ENCODE peak calls at places on chromosomes 7 and 10, in eight cellular contexts. One of them, this sample, is unnamed.

GRCh38 chr7:81075150-81075549 is 156.3 kb upstream of the SEMA3C start:
- DNase-seq in LNCaP clone FGC: no peak
- DNase-seq in left ventricle myocardium inferior: no peak
- DNase-seq in cardiac muscle cell: no peak
- DNase-seq in heart right ventricle: no peak
- DNase-seq in MM.1S: no peak
- DNase-seq in CD4-positive, alpha-beta memory T cell: no peak
- DNase-seq in fibroblast of lung: peak
- DNase-seq in this sample: no peak

GRCh38 chr7:497946-498655 is 21.5 kb downstream of the PDGFA start:
- DNase-seq in LNCaP clone FGC: no peak
- DNase-seq in left ventricle myocardium inferior: peak
- DNase-seq in cardiac muscle cell: no peak
- DNase-seq in heart right ventricle: peak
- DNase-seq in MM.1S: no peak
- DNase-seq in CD4-positive, alpha-beta memory T cell: no peak
- DNase-seq in fibroblast of lung: no peak
- DNase-seq in this sample: no peak

GRCh38 chr7:34939175-34939574 is 98.1 kb downstream of the DPY19L1 start:
- DNase-seq in LNCaP clone FGC: no peak
- DNase-seq in left ventricle myocardium inferior: no peak
- DNase-seq in cardiac muscle cell: peak
- DNase-seq in heart right ventricle: no peak
- DNase-seq in MM.1S: no peak
- DNase-seq in CD4-positive, alpha-beta memory T cell: no peak
- DNase-seq in fibroblast of lung: peak
- DNase-seq in this sample: no peak

GRCh38 chr7:84058311-84059076 is 136.1 kb downstream of the SEMA3A start:
- DNase-seq in LNCaP clone FGC: no peak
- DNase-seq in left ventricle myocardium inferior: no peak
- DNase-seq in cardiac muscle cell: no peak
- DNase-seq in heart right ventricle: no peak
- DNase-seq in MM.1S: peak
- DNase-seq in CD4-positive, alpha-beta memory T cell: no peak
- DNase-seq in fibroblast of lung: peak
- DNase-seq in this sample: no peak

GRCh38 chr7:44383566-44383965 is 58.2 kb upstream of the CAMK2B start:
- DNase-seq in LNCaP clone FGC: no peak
- DNase-seq in left ventricle myocardium inferior: no peak
- DNase-seq in cardiac muscle cell: peak
- DNase-seq in heart right ventricle: no peak
- DNase-seq in MM.1S: no peak
- DNase-seq in CD4-positive, alpha-beta memory T cell: no peak
- DNase-seq in fibroblast of lung: peak
- DNase-seq in this sample: no peak

GRCh38 chr10:374354-374753 is 239.1 kb downstream of the ZMYND11 start:
- DNase-seq in LNCaP clone FGC: no peak
- DNase-seq in left ventricle myocardium inferior: no peak
- DNase-seq in cardiac muscle cell: no peak
- DNase-seq in heart right ventricle: no peak
- DNase-seq in MM.1S: no peak
- DNase-seq in CD4-positive, alpha-beta memory T cell: no peak
- DNase-seq in fibroblast of lung: no peak
- DNase-seq in this sample: no peak

GRCh38 chr10:14810969-14811953 is 26.6 kb downstream of the CDNF start:
- DNase-seq in LNCaP clone FGC: no peak
- DNase-seq in left ventricle myocardium inferior: no peak
- DNase-seq in cardiac muscle cell: no peak
- DNase-seq in heart right ventricle: no peak
- DNase-seq in MM.1S: no peak
- DNase-seq in CD4-positive, alpha-beta memory T cell: no peak
- DNase-seq in fibroblast of lung: no peak
- DNase-seq in this sample: no peak

GRCh38 chr7:130903358-130903974 is 169.5 kb upstream of the KLF14 start:
- DNase-seq in LNCaP clone FGC: no peak
- DNase-seq in left ventricle myocardium inferior: no peak
- DNase-seq in cardiac muscle cell: peak
- DNase-seq in heart right ventricle: no peak
- DNase-seq in MM.1S: no peak
- DNase-seq in CD4-positive, alpha-beta memory T cell: peak
- DNase-seq in fibroblast of lung: peak
- DNase-seq in this sample: peak

GRCh38 chr10:124741281-124741921 is 2.8 kb downstream of the FAM53B start:
- DNase-seq in LNCaP clone FGC: no peak
- DNase-seq in left ventricle myocardium inferior: peak
- DNase-seq in cardiac muscle cell: peak
- DNase-seq in heart right ventricle: peak
- DNase-seq in MM.1S: peak
- DNase-seq in CD4-positive, alpha-beta memory T cell: peak
- DNase-seq in fibroblast of lung: peak
- DNase-seq in this sample: peak

GRCh38 chr10:43594944-43595589 is 11.2 kb upstream of the ZNF485 start:
- DNase-seq in LNCaP clone FGC: no peak
- DNase-seq in left ventricle myocardium inferior: no peak
- DNase-seq in cardiac muscle cell: peak
- DNase-seq in heart right ventricle: no peak
- DNase-seq in MM.1S: peak
- DNase-seq in CD4-positive, alpha-beta memory T cell: peak
- DNase-seq in fibroblast of lung: peak
- DNase-seq in this sample: no peak

GRCh38 chr7:73850781-73851207 is 8.5 kb upstream of the METTL27 start:
- DNase-seq in LNCaP clone FGC: no peak
- DNase-seq in left ventricle myocardium inferior: no peak
- DNase-seq in cardiac muscle cell: peak
- DNase-seq in heart right ventricle: no peak
- DNase-seq in MM.1S: no peak
- DNase-seq in CD4-positive, alpha-beta memory T cell: no peak
- DNase-seq in fibroblast of lung: peak
- DNase-seq in this sample: no peak

GRCh38 chr7:106704000-106704840 is 43.3 kb upstream of the CCDC71L start:
- DNase-seq in LNCaP clone FGC: no peak
- DNase-seq in left ventricle myocardium inferior: no peak
- DNase-seq in cardiac muscle cell: no peak
- DNase-seq in heart right ventricle: no peak
- DNase-seq in MM.1S: peak
- DNase-seq in CD4-positive, alpha-beta memory T cell: peak
- DNase-seq in fibroblast of lung: no peak
- DNase-seq in this sample: no peak

GRCh38 chr10:60537697-60538096 is 148.0 kb upstream of the ANK3 start:
- DNase-seq in LNCaP clone FGC: no peak
- DNase-seq in left ventricle myocardium inferior: no peak
- DNase-seq in cardiac muscle cell: no peak
- DNase-seq in heart right ventricle: no peak
- DNase-seq in MM.1S: no peak
- DNase-seq in CD4-positive, alpha-beta memory T cell: no peak
- DNase-seq in fibroblast of lung: peak
- DNase-seq in this sample: no peak

GRCh38 chr10:77207182-77208165 is 430.1 kb downstream of the KCNMA1 start:
- DNase-seq in LNCaP clone FGC: no peak
- DNase-seq in left ventricle myocardium inferior: no peak
- DNase-seq in cardiac muscle cell: no peak
- DNase-seq in heart right ventricle: no peak
- DNase-seq in MM.1S: no peak
- DNase-seq in CD4-positive, alpha-beta memory T cell: no peak
- DNase-seq in fibroblast of lung: no peak
- DNase-seq in this sample: no peak

GRCh38 chr7:41027428-41028115 is 675.3 kb downstream of the INHBA start:
- DNase-seq in LNCaP clone FGC: no peak
- DNase-seq in left ventricle myocardium inferior: no peak
- DNase-seq in cardiac muscle cell: peak
- DNase-seq in heart right ventricle: no peak
- DNase-seq in MM.1S: no peak
- DNase-seq in CD4-positive, alpha-beta memory T cell: no peak
- DNase-seq in fibroblast of lung: peak
- DNase-seq in this sample: no peak

DNA sequence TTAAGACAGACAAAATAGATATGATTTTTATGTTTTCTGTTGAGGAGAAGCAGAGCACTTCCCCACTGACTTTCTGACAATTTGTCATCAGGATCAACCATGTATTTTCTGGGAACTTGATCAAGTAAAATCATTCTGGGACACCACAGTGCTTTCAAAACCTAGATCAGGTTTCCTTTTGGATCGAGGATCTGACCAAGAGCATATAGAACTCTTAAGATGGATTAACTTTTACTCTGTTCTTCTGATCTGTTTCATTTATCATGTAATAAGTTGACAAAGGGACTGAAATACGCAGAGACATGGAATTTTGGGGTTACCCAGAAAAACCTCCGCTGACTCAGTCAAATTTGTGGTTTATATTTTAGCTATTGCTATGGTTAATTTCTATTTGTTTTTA is 136.0 kb upstream of the WNT16 start:
- DNase-seq in LNCaP clone FGC: no peak
- DNase-seq in left ventricle myocardium inferior: no peak
- DNase-seq in cardiac muscle cell: no peak
- DNase-seq in heart right ventricle: no peak
- DNase-seq in MM.1S: no peak
- DNase-seq in CD4-positive, alpha-beta memory T cell: no peak
- DNase-seq in fibroblast of lung: peak
- DNase-seq in this sample: no peak
- H3K4me3 ChIP-seq in LNCaP clone FGC: no peak
- H3K4me3 ChIP-seq in left ventricle myocardium inferior: no peak
- H3K4me3 ChIP-seq in cardiac muscle cell: no peak
- H3K4me3 ChIP-seq in heart right ventricle: no peak
- H3K4me3 ChIP-seq in MM.1S: no peak
- H3K4me3 ChIP-seq in CD4-positive, alpha-beta memory T cell: no peak
- H3K4me3 ChIP-seq in fibroblast of lung: no peak
- H3K4me3 ChIP-seq in this sample: no peak

GRCh38 chr7:2037805-2038635 is 194.7 kb downstream of the MAD1L1 start:
- DNase-seq in LNCaP clone FGC: no peak
- DNase-seq in left ventricle myocardium inferior: peak
- DNase-seq in cardiac muscle cell: peak
- DNase-seq in heart right ventricle: peak
- DNase-seq in MM.1S: no peak
- DNase-seq in CD4-positive, alpha-beta memory T cell: no peak
- DNase-seq in fibroblast of lung: peak
- DNase-seq in this sample: no peak
- H3K4me3 ChIP-seq in LNCaP clone FGC: no peak
- H3K4me3 ChIP-seq in left ventricle myocardium inferior: peak
- H3K4me3 ChIP-seq in cardiac muscle cell: no peak
- H3K4me3 ChIP-seq in heart right ventricle: peak
- H3K4me3 ChIP-seq in MM.1S: no peak
- H3K4me3 ChIP-seq in CD4-positive, alpha-beta memory T cell: peak
- H3K4me3 ChIP-seq in fibroblast of lung: peak
- H3K4me3 ChIP-seq in this sample: peak

DNA sequence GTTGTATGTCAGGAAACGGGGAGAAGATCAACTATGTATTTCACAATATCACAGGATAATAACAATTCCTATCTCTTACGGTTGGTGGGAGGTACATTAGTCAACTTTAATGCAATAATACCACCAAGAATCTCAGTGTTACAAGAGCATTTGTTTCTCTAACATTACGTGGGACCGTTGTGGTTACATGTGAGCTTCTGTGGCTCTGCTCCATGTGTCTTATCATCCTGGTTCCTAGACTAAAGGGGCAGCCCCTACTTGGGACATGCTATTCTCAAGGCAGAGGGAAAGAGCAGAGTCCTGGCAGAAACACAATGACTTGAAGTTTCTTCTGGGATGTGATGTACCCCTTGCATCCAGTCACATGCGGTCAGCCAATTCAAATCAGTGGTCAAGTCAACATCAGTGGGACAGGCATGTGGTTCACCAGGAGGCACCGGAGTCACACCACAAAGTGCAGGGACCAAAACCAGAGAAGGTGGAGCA is 2.5 kb upstream of the ZNF22 start:
- DNase-seq in LNCaP clone FGC: no peak
- DNase-seq in left ventricle myocardium inferior: no peak
- DNase-seq in cardiac muscle cell: peak
- DNase-seq in heart right ventricle: no peak
- DNase-seq in MM.1S: no peak
- DNase-seq in CD4-positive, alpha-beta memory T cell: no peak
- DNase-seq in fibroblast of lung: peak
- DNase-seq in this sample: no peak
- H3K4me3 ChIP-seq in LNCaP clone FGC: no peak
- H3K4me3 ChIP-seq in left ventricle myocardium inferior: no peak
- H3K4me3 ChIP-seq in cardiac muscle cell: no peak
- H3K4me3 ChIP-seq in heart right ventricle: no peak
- H3K4me3 ChIP-seq in MM.1S: no peak
- H3K4me3 ChIP-seq in CD4-positive, alpha-beta memory T cell: no peak
- H3K4me3 ChIP-seq in fibroblast of lung: no peak
- H3K4me3 ChIP-seq in this sample: no peak

GRCh38 chr7:112297681-112298080 is 91.2 kb downstream of the ZNF277 start:
- DNase-seq in LNCaP clone FGC: no peak
- DNase-seq in left ventricle myocardium inferior: no peak
- DNase-seq in cardiac muscle cell: no peak
- DNase-seq in heart right ventricle: no peak
- DNase-seq in MM.1S: no peak
- DNase-seq in CD4-positive, alpha-beta memory T cell: no peak
- DNase-seq in fibroblast of lung: no peak
- DNase-seq in this sample: no peak
- H3K4me3 ChIP-seq in LNCaP clone FGC: no peak
- H3K4me3 ChIP-seq in left ventricle myocardium inferior: no peak
- H3K4me3 ChIP-seq in cardiac muscle cell: no peak
- H3K4me3 ChIP-seq in heart right ventricle: no peak
- H3K4me3 ChIP-seq in MM.1S: no peak
- H3K4me3 ChIP-seq in CD4-positive, alpha-beta memory T cell: no peak
- H3K4me3 ChIP-seq in fibroblast of lung: no peak
- H3K4me3 ChIP-seq in this sample: no peak